ENCODE peak calls at places on chromosomes 3 and 15, in four cellular contexts. One of them, this sample, is unnamed.

GRCh38 chr3:17079933-17080332 is 195.2 kb downstream of the PLCL2 start:
- DNase-seq in H1: no peak
- DNase-seq in GM12878: no peak
- DNase-seq in HepG2: no peak
- DNase-seq in this sample: no peak

GRCh38 chr3:5277612-5278236 is 90.2 kb downstream of the EDEM1 start:
- DNase-seq in H1: no peak
- DNase-seq in GM12878: no peak
- DNase-seq in HepG2: no peak
- DNase-seq in this sample: no peak

GRCh38 chr3:181773921-181774320 is 62.2 kb downstream of the SOX2 start:
- DNase-seq in H1: no peak
- DNase-seq in HepG2: no peak
- DNase-seq in GM12878: no peak
- DNase-seq in this sample: no peak

GRCh38 chr3:56758539-56758981 is 43.2 kb downstream of the ARHGEF3 start:
- DNase-seq in GM12878: peak; percentile 87
- DNase-seq in H1: no peak
- DNase-seq in HepG2: peak; percentile 86
- DNase-seq in this sample: no peak

GRCh38 chr3:140386357-140387100 is 291.3 kb upstream of the TRIM42 start:
- DNase-seq in HepG2: peak; percentile 23
- DNase-seq in H1: no peak
- DNase-seq in GM12878: no peak
- DNase-seq in this sample: no peak

GRCh38 chr3:185151959-185152432 is 864 bp downstream of the C3orf70 start:
- DNase-seq in GM12878: no peak
- DNase-seq in HepG2: no peak
- DNase-seq in H1: no peak
- DNase-seq in this sample: no peak

GRCh38 chr15:57146394-57147140 is 228.1 kb downstream of the TCF12 start:
- DNase-seq in GM12878: no peak
- DNase-seq in HepG2: peak; percentile 9
- DNase-seq in H1: no peak
- DNase-seq in this sample: peak; percentile 9

GRCh38 chr3:185316740-185317407 is 46.1 kb upstream of the MAP3K13 start:
- DNase-seq in H1: no peak
- DNase-seq in HepG2: peak; percentile 43
- DNase-seq in GM12878: no peak
- DNase-seq in this sample: no peak

GRCh38 chr3:187802928-187803259 is 57.6 kb upstream of the BCL6 start:
- DNase-seq in HepG2: no peak
- DNase-seq in GM12878: peak; percentile 64
- DNase-seq in H1: no peak
- DNase-seq in this sample: no peak

GRCh38 chr3:120429921-120430361 is 20.9 kb downstream of the FSTL1 start:
- DNase-seq in GM12878: no peak
- DNase-seq in HepG2: no peak
- DNase-seq in H1: no peak
- DNase-seq in this sample: no peak

DNA sequence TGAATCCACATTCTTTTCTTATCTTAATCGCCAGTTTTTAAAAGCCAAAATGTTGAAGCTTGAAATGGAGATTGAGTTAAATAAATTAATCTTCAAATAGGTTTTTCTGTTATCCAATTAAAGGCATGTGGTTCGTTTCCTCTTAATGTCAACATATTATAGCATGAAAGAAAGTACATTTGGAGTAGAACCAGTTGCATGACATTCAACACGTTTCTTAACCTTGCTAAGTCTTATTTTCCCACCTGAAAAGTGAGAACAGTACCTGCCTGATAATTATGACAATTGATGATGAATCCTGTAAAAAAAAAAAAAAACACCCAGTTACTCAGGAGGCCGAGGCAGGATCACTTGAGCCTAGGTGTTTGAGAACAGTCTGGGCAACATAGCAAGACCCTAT is 29.3 kb downstream of the PIAS1 start:
- DNase-seq in H1: no peak
- DNase-seq in GM12878: no peak
- DNase-seq in HepG2: no peak
- DNase-seq in this sample: no peak
- H3K4me1 ChIP-seq in H1: no peaks in the 10 kb centered on the region
- H3K4me1 ChIP-seq in GM12878: peaks cover 15% of the 10 kb centered on the region
- H3K4me1 ChIP-seq in HepG2: peaks cover 48% of the 10 kb centered on the region
- H3K4me1 ChIP-seq in this sample: no peaks in the 10 kb centered on the region

DNA sequence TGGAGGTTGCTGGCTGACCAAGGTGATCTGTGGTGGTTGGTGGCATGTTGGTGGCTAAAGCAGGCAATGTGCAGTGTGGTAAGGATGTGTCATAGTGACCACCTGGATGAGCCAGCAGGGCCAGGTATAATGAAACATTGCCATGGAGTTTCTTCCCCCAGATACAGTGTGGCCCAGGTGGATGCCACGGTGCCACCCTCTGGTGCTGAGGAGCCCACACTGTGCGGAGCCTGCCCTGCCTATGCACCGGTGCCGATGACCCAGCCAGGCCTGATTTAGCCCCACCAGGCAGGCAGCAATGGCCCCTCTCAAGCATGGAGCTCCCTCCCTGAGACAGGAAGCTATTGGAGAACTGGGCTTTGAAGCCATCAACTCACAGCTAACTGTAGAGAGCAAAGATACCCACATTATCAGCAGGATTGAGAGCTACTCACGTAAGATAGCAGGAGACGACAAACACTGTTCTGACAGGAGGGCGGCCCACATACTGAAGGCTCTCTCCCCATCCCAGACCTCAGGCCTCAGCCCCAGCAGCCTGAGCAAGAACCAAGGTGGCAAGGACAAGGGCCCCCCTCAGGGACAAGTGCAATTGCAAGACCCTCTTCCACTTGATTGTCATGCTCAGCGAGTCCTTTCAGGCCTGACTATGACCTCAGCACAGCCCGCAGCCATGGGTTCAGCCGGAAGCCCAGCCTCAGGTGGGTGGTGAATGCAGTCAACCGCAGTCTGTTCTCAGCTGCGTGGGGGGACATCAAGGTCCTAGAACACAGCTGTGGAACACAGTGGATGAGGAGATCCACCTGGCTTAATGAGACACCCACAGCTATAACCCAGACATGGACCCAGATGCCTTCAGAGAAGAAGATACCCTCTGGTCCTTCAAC is 82.8 kb upstream of the CDV3 start:
- DNase-seq in H1: no peak
- DNase-seq in HepG2: no peak
- DNase-seq in GM12878: peak; percentile 76
- DNase-seq in this sample: no peak
- TF ChIP-seq SUZ12 in H1: no peak
- TF ChIP-seq SUZ12 in HepG2: no peak
- TF ChIP-seq SUZ12 in GM12878: no peak
- TF ChIP-seq SUZ12 in this sample: no peak

GRCh38 chr15:69082556-69082955 is 68.1 kb downstream of the NOX5 start:
- DNase-seq in GM12878: no peak
- DNase-seq in H1: no peak
- DNase-seq in HepG2: peak; percentile 10
- DNase-seq in this sample: no peak
- H3K4me3 ChIP-seq in GM12878: no peak overlapping the region
- H3K4me3 ChIP-seq in H1: no peak overlapping the region
- H3K4me3 ChIP-seq in HepG2: no peak overlapping the region
- H3K4me3 ChIP-seq in this sample: no peak overlapping the region

DNA sequence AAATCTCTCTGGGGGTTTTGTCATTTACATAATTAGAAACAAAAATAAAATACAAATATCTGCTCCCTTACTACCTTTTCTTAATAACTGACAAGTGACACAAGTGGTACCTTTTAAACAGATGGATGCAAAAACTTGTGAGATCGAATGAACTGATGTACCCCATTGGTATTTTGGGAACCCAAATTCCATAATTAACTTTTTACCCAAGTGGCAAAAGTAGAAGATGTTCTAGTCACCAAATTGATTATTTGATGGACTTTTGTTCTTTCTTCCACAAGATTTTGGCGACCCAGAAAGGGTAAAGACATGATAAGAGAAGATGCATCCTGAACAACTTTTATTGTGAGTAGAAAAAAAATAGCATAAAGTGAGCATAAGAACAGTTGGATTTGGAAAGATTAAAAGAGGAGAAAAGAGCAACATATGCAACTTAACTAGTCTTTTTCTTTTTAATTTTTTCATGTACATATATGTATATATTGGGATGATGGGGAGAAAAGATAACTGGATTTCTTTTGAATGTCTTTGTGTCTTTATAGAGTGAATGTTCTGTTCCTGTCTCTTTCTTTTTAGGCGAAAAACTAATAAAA is 159.6 kb downstream of the TIGIT start:
- DNase-seq in HepG2: no peak
- DNase-seq in GM12878: no peak
- DNase-seq in H1: no peak
- DNase-seq in this sample: no peak
- H3K4me1 ChIP-seq in HepG2: no peaks in the 10 kb centered on the region
- H3K4me1 ChIP-seq in GM12878: peaks cover 23% of the 10 kb centered on the region
- H3K4me1 ChIP-seq in H1: no peaks in the 10 kb centered on the region
- H3K4me1 ChIP-seq in this sample: no peaks in the 10 kb centered on the region

GRCh38 chr3:69423756-69424155 is 37.9 kb upstream of the FRMD4B start:
- DNase-seq in H1: no peak
- DNase-seq in GM12878: no peak
- DNase-seq in HepG2: no peak
- DNase-seq in this sample: no peak

GRCh38 chr3:69425249-69425648 is 39.4 kb upstream of the FRMD4B start:
- DNase-seq in H1: no peak
- DNase-seq in GM12878: no peak
- DNase-seq in HepG2: peak; percentile 14
- DNase-seq in this sample: peak; percentile 23

GRCh38 chr3:69420781-69421520 is 35.1 kb upstream of the FRMD4B start:
- DNase-seq in GM12878: no peak
- DNase-seq in H1: no peak
- DNase-seq in HepG2: no peak
- DNase-seq in this sample: no peak

GRCh38 chr3:69419276-69419675 is 33.4 kb upstream of the FRMD4B start:
- DNase-seq in HepG2: no peak
- DNase-seq in H1: no peak
- DNase-seq in GM12878: no peak
- DNase-seq in this sample: no peak

GRCh38 chr3:69422751-69423150 is 36.9 kb upstream of the FRMD4B start:
- DNase-seq in HepG2: no peak
- DNase-seq in H1: no peak
- DNase-seq in GM12878: no peak
- DNase-seq in this sample: no peak
- TF ChIP-seq SUZ12 in HepG2: no peak
- TF ChIP-seq SUZ12 in H1: no peak
- TF ChIP-seq SUZ12 in GM12878: no peak
- TF ChIP-seq SUZ12 in this sample: no peak

GRCh38 chr3:162224736-162225135 is 728.1 kb downstream of the OTOL1 start:
- DNase-seq in HepG2: no peak
- DNase-seq in H1: no peak
- DNase-seq in GM12878: no peak
- DNase-seq in this sample: no peak
- H3K4me3 ChIP-seq in HepG2: no peak overlapping the region
- H3K4me3 ChIP-seq in H1: no peak overlapping the region
- H3K4me3 ChIP-seq in GM12878: no peak overlapping the region
- H3K4me3 ChIP-seq in this sample: no peak overlapping the region

This sample was measured in NT2/D1.